ENCODE peak calls at places on chromosomes 12 and 14, in seven cellular contexts. E is fibroblast of lung; I is lung; O is tibial artery; Y is cardiac muscle cell; V is CD8-positive, alpha-beta T cell; G is HL-60. H is an unnamed sample.

GRCh38 chr12:111409403-111410228 is 3.9 kb downstream of the SH2B3 start:
- DNase-seq in E (peak), Y (no peak), G (peak), O (peak), I (peak), V (no peak), H (no peak)

GRCh38 chr12:21677622-21678277 is 20.1 kb upstream of the LDHB start:
- DNase-seq in V (peak), Y (no peak), O (no peak), E (no peak), I (no peak), G (no peak), H (no peak)

GRCh38 chr12:97465012-97465345 is 2.4 kb downstream of the RMST start:
- DNase-seq in I (no peak), O (no peak), Y (no peak), V (no peak), G (no peak), E (no peak), H (no peak)

GRCh38 chr14:23478109-23478698 is 8.7 kb downstream of the NGDN start:
- DNase-seq in G (peak), O (peak), V (peak), I (peak), Y (peak), E (peak), H (peak)

GRCh38 chr14:89000007-89000942 is 175.8 kb downstream of the TTC8 start:
- DNase-seq in G (peak), O (no peak), Y (no peak), V (no peak), I (peak), E (peak), H (peak)

GRCh38 chr14:92665699-92666110 is 82.7 kb downstream of the LGMN start:
- DNase-seq in I (no peak), G (peak), E (no peak), O (no peak), V (no peak), Y (no peak), H (no peak)

GRCh38 chr14:74349757-74350156 is 1.5 kb downstream of the VRTN start:
- DNase-seq in Y (no peak), E (no peak), I (no peak), G (no peak), V (no peak), O (no peak), H (no peak)

GRCh38 chr12:132023658-132024057 is 73.9 kb downstream of the EP400 start:
- DNase-seq in G (no peak), V (no peak), I (no peak), E (no peak), O (no peak), Y (no peak), H (no peak)

GRCh38 chr14:49622022-49622607 is 1.5 kb downstream of the MGAT2 start:
- DNase-seq in Y (no peak), G (no peak), O (no peak), V (no peak), E (no peak), I (peak), H (no peak)

GRCh38 chr14:89429206-89430091 is 12.4 kb upstream of the FOXN3 start:
- DNase-seq in V (no peak), E (peak), G (peak), O (no peak), Y (no peak), I (no peak), H (no peak)

GRCh38 chr12:102421801-102422583 is 58.4 kb downstream of the IGF1 start:
- DNase-seq in I (no peak), Y (no peak), E (no peak), V (no peak), O (no peak), G (no peak), H (no peak)

GRCh38 chr12:113202300-113203075 is 17.0 kb downstream of the RITA1 start:
- DNase-seq in I (no peak), O (no peak), V (no peak), G (no peak), Y (no peak), E (no peak), H (no peak)

GRCh38 chr12:98371419-98371818 is 144.0 kb upstream of the TMPO start:
- DNase-seq in Y (no peak), G (no peak), V (no peak), O (no peak), E (peak), I (no peak), H (no peak)

GRCh38 chr14:73817020-73817419 is 34.6 kb upstream of the PTGR2 start:
- DNase-seq in I (no peak), O (no peak), E (no peak), G (no peak), Y (no peak), V (no peak), H (no peak)

GRCh38 chr12:12885060-12885792 is 6.1 kb upstream of the GPRC5A start:
- DNase-seq in G (no peak), E (peak), V (no peak), I (no peak), Y (peak), O (no peak), H (no peak)

GRCh38 chr14:72699852-72700257 is 194.0 kb downstream of the DPF3 start:
- DNase-seq in Y (no peak), I (peak), E (peak), G (peak), O (peak), V (no peak), H (no peak)

GRCh38 chr14:85159726-85160125 is 370.2 kb upstream of the FLRT2 start:
- DNase-seq in E (no peak), V (no peak), Y (no peak), O (no peak), I (no peak), G (no peak), H (no peak)

GRCh38 chr12:2013527-2014223 is 9.4 kb upstream of the DCP1B start:
- DNase-seq in E (no peak), V (no peak), G (no peak), I (no peak), O (peak), Y (peak), H (no peak)

GRCh38 chr12:130307859-130308258 is 29.8 kb upstream of the PIWIL1 start:
- DNase-seq in Y (no peak), I (no peak), O (no peak), V (no peak), E (no peak), G (no peak), H (no peak)

GRCh38 chr12:98725481-98726247 is 80.6 kb downstream of the APAF1 start:
- DNase-seq in I (no peak), V (no peak), O (no peak), G (peak), Y (peak), E (peak), H (no peak)

GRCh38 chr14:51806026-51806590 is 54.3 kb upstream of the GNG2 start:
- DNase-seq in O (no peak), Y (no peak), G (no peak), V (no peak), E (no peak), I (no peak), H (no peak)

GRCh38 chr14:73743431-73743931 is 29.3 kb upstream of the PNMA1 start:
- DNase-seq in E (no peak), G (peak), O (no peak), I (peak), Y (no peak), V (peak), H (no peak)

GRCh38 chr12:12896261-12896660 is 4.9 kb downstream of the GPRC5A start:
- DNase-seq in E (peak), G (no peak), O (no peak), I (no peak), Y (no peak), V (no peak), H (no peak)

GRCh38 chr12:54958048-54958658 is 26.4 kb downstream of the TESPA1 start:
- DNase-seq in G (peak), Y (peak), V (peak), I (peak), E (peak), O (no peak), H (peak)

GRCh38 chr12:51171884-51172514 is 936 bp downstream of the TFCP2 start:
- DNase-seq in Y (peak), O (no peak), E (peak), G (peak), V (no peak), I (no peak), H (no peak)

GRCh38 chr14:76257111-76257803 is 105.5 kb downstream of the GPATCH2L start:
- DNase-seq in O (no peak), G (no peak), V (no peak), E (no peak), I (no peak), Y (no peak), H (no peak)

GRCh38 chr12:42757735-42758134 is 168.2 kb upstream of the PRICKLE1 start:
- DNase-seq in V (no peak), O (no peak), G (no peak), Y (no peak), E (no peak), I (no peak), H (no peak)
- H3K4me3 ChIP-seq in V (no peak), O (no peak), G (no peak), Y (no peak), E (no peak), I (no peak), H (no peak)

DNA sequence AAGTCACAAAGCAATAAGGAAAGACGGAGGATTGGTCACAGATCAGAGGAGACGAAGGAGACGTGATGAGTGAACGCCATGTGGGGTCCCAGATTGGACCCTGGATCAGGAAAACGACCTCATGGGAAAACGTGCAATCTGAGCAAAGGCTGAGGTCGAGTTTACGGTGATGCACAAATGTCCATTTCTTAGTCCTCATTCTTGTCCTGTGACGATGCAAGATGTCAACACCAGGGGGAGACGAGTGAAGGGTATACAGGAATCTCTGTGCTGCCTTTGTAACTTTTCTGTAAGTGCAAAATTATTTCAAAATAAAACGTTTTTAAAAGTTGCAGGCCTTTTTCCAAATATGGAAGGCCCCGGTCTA is 329.8 kb downstream of the MED13L start:
- DNase-seq in Y (no peak), E (no peak), G (no peak), V (no peak), O (no peak), I (no peak), H (no peak)
- TF ChIP-seq CTCF in Y (no peak), E (no peak), G (no peak), V (no peak), O (no peak), I (no peak), H (no peak)

GRCh38 chr14:99865408-99865807 is 72.2 kb downstream of the EML1 start:
- DNase-seq in I (no peak), Y (no peak), O (no peak), V (no peak), E (no peak), G (no peak), H (no peak)
- H3K4me3 ChIP-seq in I (no peak), Y (no peak), O (no peak), V (no peak), E (no peak), G (no peak), H (no peak)

DNA sequence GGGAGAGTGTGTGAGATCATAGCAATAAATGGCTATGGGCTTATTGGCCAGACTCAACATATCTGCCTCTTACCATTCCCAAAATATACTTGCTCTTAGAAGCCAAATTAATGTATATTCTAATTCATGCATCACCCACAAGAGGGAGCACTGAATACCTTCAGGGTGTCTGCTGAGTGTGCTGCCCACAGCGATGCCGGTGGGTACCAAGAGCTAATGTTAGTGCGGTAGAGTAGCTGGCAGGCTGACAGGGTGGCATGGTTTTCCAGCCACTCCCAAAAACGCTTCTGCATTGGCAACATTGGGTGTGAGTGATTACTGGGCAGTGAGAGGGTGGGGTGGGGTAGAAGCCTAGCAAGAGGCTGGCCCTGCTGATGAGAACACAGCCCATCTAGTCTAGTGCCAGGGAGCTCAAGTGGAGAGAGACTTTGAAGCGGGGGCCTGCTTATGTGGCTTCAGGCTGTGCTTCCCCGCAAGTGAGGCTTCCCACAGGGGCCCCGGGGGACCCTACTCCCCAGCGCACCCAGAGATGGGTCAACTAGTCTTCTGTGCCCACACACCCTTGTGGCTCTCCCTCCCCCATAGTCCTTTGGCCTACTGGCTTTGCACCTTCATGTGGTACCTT is 9.2 kb upstream of the PLEKHD1 start:
- DNase-seq in G (peak), E (peak), V (no peak), I (no peak), O (no peak), Y (peak), H (no peak)
- TF ChIP-seq CTCF in G (peak), E (no peak), V (no peak), I (no peak), O (no peak), Y (peak), H (peak)

DNA sequence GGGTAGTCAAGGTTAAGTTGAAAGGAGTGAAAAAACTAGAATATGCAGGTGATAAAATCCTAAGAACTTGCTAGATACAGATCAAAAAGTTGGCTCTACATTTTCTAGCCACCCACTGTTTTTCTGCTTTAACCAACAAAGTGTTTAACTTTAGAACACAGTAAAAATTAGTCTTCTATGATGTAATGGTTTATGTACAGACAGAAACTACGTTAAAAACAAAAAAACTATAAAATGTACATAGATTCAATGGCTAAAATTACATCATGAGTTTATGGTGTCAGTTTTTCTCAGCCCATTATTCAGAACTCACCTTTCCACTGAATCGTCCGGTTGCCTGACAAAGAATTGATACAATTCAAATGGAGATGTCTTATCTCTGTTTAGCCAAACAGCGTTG is 2.1 kb downstream of the YARS2 start:
- DNase-seq in I (no peak), Y (no peak), G (no peak), V (no peak), O (no peak), E (no peak), H (no peak)
- H3K4me3 ChIP-seq in I (no peak), Y (no peak), G (peak), V (no peak), O (no peak), E (peak), H (peak)

DNA sequence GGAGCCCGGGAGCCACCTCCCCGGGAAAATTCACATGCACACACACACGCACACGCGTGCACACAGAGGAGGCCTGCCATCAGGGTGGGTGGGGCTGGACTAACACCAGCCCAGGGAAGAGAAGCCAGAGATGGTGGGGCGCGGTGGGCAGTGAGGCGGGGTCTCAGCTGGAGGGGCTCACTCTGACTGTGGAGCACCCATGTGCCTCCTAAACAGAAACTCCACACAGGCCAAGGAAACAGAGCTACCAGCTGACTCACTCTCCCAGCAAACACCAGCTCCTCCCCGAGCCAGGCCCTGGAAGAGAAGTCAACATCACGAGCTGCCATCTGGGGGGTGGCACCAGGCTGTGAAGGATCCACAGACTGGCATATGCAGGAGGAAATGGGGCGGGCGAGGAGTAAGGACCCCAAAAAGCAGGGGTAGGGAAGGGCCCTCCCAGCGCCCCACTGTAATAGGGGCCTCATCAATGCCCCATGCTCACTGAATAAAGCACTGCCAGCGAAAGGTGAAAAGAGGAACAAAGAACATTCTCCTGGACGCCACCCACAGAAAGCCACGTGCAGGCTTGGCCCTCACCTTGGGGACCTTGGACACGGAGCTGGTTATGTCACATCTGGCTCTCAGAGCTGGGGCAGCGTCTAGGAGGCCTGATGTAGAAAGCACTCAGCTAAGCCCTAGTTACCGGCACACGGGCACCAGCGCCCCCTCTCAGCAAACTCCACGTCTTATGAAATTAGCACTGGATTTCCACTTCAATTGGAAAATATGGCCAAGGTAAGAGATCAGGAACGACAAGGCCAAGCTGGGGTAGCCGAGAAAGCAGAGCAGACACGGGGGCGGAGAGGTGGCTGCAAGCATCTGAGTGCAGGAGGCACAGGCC is 8.4 kb upstream of the INF2 start:
- DNase-seq in I (no peak), V (no peak), G (peak), Y (peak), O (peak), E (peak), H (peak)
- TF ChIP-seq CTCF in I (no peak), V (no peak), G (no peak), Y (peak), O (peak), E (peak), H (peak)

GRCh38 chr12:124434364-124434763 is 133.0 kb downstream of the NCOR2 start:
- DNase-seq in O (no peak), E (no peak), G (no peak), I (no peak), V (no peak), Y (no peak), H (no peak)

GRCh38 chr12:124434951-124435805 is 132.2 kb downstream of the NCOR2 start:
- DNase-seq in V (no peak), O (no peak), I (no peak), G (no peak), Y (no peak), E (no peak), H (no peak)

GRCh38 chr12:124433147-124433874 is 134.1 kb downstream of the NCOR2 start:
- DNase-seq in V (no peak), O (peak), I (no peak), E (no peak), Y (no peak), G (peak), H (no peak)

GRCh38 chr12:124432376-124432775 is 135.0 kb downstream of the NCOR2 start:
- DNase-seq in O (no peak), G (peak), I (no peak), V (no peak), Y (no peak), E (no peak), H (no peak)

GRCh38 chr12:124433906-124434305 is 133.5 kb downstream of the NCOR2 start:
- DNase-seq in V (no peak), I (no peak), O (no peak), G (no peak), E (no peak), Y (no peak), H (no peak)
- H3K4me3 ChIP-seq in V (no peak), I (no peak), O (no peak), G (no peak), E (no peak), Y (no peak), H (no peak)